ENCODE peak calls at places on chromosomes 12 and 14, in four cellular contexts. T is HepG2, J is GM12878, X is K562. S is an unnamed sample.

GRCh38 chr12:57094194-57095160 is 5.6 kb downstream of the NAB2 start:
- DNase-seq in T (no peak), X (no peak), J (no peak), S (no peak)

GRCh38 chr12:50545783-50546182 is 41.0 kb downstream of the DIP2B start:
- DNase-seq in X (no peak), J (no peak), T (no peak), S (no peak)

GRCh38 chr12:75120202-75120774 is 89.4 kb downstream of the KCNC2 start:
- DNase-seq in X (no peak), T (no peak), J (no peak), S (no peak)

GRCh38 chr14:90204516-90204915 is 51.8 kb upstream of the PSMC1 start:
- DNase-seq in T (no peak), J (no peak), X (no peak), S (no peak)

GRCh38 chr12:60194682-60195081 is 598.9 kb downstream of the SLC16A7 start:
- DNase-seq in J (no peak), T (no peak), X (no peak), S (no peak)

GRCh38 chr14:79972230-79972629 is 239.1 kb downstream of the DIO2 start:
- DNase-seq in T (no peak), X (no peak), J (no peak), S (no peak)

GRCh38 chr12:93094988-93095737 is 166.1 kb upstream of the EEA1 start:
- DNase-seq in X (no peak), J (peak; percentile 70), T (no peak), S (no peak)

GRCh38 chr14:70601162-70601561 is 707 bp upstream of the MED6 start:
- DNase-seq in X (no peak), T (no peak), J (no peak), S (no peak)

GRCh38 chr12:56565510-56566101 is 44.0 kb downstream of the RBMS2 start:
- DNase-seq in X (peak; percentile 67), J (no peak), T (peak; percentile 54), S (no peak)

GRCh38 chr14:54567224-54567633 is 301 bp downstream of the SAMD4A start:
- DNase-seq in T (no peak), J (no peak), X (no peak), S (peak; percentile 24)

GRCh38 chr12:108414021-108414420 is 74.9 kb upstream of the CMKLR1 start:
- DNase-seq in X (no peak), T (no peak), J (no peak), S (no peak)

GRCh38 chr12:14194572-14194971 is 170.9 kb upstream of the ATF7IP start:
- DNase-seq in T (no peak), X (no peak), J (no peak), S (no peak)

GRCh38 chr12:14191612-14192011 is 173.9 kb upstream of the ATF7IP start:
- DNase-seq in T (no peak), J (no peak), X (no peak), S (no peak)

GRCh38 chr12:14188761-14189160 is 176.7 kb upstream of the ATF7IP start:
- DNase-seq in T (no peak), J (no peak), X (no peak), S (no peak)

GRCh38 chr12:14190694-14191093 is 174.8 kb upstream of the ATF7IP start:
- DNase-seq in J (no peak), T (no peak), X (no peak), S (no peak)

DNA sequence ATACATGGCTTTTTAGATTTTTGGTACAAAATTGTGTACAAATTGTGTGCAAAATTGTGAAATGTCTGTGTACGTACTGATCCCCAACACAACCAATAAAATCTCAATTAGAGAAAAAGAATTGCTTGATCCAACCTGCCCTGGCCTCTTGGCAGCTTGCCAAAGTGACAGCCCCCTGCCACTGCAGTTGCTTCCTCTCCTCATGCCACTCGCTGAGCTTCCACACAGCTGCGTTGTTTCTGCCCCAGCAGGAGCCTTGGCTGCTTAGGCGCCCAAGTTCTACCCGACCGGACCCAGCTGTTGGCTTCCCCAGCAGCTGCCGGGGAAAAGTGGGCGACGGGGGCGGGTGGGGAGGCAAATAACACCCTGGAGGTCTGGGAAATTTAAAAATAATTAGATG is 171.9 kb upstream of the ATF7IP start:
- DNase-seq in X (no peak), J (no peak), T (no peak), S (no peak)
- TF ChIP-seq FOXM1 in X (no peak), J (no peak), T (no peak), S (no peak)

DNA sequence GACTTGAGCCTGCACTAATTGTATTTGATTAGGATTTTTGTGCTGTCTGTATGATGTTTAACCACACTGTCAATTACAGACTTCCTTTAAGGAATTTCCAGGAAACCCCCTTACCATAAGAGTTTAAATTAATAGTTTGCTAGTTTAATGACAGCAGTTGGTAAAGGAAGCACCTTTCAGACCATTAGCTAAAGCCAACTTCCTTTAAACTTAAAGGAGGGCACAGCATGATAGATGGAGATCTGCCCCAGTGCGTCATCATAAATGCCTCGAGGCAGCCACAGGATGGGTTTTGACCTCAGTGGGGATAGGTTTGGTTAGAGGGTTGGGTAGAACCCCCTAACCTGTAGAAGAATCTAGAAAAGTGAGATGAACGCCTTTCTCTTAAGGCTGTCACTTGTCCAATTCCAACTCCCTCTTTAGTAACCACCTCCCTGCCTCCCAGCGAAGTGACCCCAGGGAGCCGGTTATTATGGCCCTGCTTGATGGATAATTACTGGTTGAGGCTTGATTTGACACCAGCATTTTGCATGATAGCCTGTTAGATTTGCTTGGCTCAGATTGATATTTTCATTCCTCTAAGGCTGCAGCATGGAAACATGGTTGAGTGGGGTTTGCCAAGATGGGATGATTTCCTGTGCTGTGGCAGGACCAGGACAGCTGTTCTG is 62.6 kb downstream of the CHST11 start:
- DNase-seq in T (no peak), X (no peak), J (no peak), S (no peak)
- TF ChIP-seq FOXK2 in T (no peak), X (no peak), J (no peak), S (no peak)

GRCh38 chr12:132776816-132777568 is 15.4 kb upstream of the ANKLE2 start:
- DNase-seq in T (no peak), X (no peak), J (no peak), S (no peak)
- TF ChIP-seq FOXM1 in T (no peak), X (no peak), J (no peak), S (no peak)

DNA sequence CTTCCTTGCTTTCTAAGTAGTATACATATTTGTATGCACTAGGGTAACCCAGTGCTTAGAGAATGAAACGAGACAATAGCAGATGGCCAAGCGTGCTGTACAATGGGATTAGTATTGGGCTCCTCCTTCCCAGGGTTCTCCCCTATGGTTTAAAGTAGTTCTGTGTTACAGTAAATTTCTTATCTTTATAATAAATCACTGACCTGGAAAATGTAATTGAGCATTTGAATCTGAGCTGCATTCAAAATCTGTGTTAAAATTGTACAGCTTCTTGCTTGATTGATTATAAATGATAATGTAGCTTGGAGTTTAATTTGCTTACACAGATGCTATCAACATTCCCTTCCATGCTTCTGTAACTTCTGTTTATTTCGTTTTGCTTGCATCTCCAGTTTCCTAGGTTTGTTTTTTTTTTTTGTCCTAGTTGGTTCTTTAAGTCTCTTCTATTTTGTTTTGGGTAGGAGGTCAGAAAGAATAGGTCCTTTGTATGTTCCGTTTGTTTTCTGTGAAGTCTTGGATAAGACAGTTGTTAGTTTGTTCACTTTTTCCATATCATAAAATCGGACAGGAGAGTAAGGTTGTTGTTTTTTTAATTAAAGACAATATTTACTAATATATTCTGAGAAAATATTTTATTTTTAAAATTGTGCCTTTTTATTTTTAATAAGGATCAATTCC is 171.2 kb downstream of the ERC1 start:
- DNase-seq in J (no peak), T (no peak), X (no peak), S (no peak)
- TF ChIP-seq FOXK2 in J (no peak), T (no peak), X (no peak), S (no peak)

GRCh38 chr12:120941412-120941811 is 36.9 kb upstream of the HNF1A start:
- DNase-seq in J (no peak), T (no peak), X (no peak), S (no peak)

GRCh38 chr12:120939954-120940353 is 35.8 kb upstream of the SPPL3 start:
- DNase-seq in X (no peak), J (no peak), T (no peak), S (no peak)

GRCh38 chr12:120940799-120941198 is 36.6 kb upstream of the SPPL3 start:
- DNase-seq in J (no peak), T (no peak), X (no peak), S (no peak)

GRCh38 chr12:120938496-120938895 is 34.3 kb upstream of the SPPL3 start:
- DNase-seq in J (no peak), X (no peak), T (no peak), S (no peak)

GRCh38 chr12:120939523-120939922 is 35.4 kb upstream of the SPPL3 start:
- DNase-seq in J (no peak), X (no peak), T (no peak), S (no peak)
- TF ChIP-seq FOXM1 in J (no peak), X (no peak), T (no peak), S (no peak)

GRCh38 chr14:20866963-20867362 is 24.2 kb upstream of the RNASE3 start:
- DNase-seq in J (no peak), X (no peak), T (no peak), S (no peak)
- TF ChIP-seq FOXK2 in J (no peak), X (no peak), T (no peak), S (no peak)

GRCh38 chr12:51862947-51863346 is 14.4 kb upstream of the FIGNL2 start:
- DNase-seq in J (no peak), T (no peak), X (no peak), S (no peak)

GRCh38 chr12:51863921-51864700 is 15.6 kb upstream of the FIGNL2 start:
- DNase-seq in X (no peak), T (peak; percentile 35), J (no peak), S (no peak)

GRCh38 chr12:51863363-51863920 is 14.9 kb upstream of the FIGNL2 start:
- DNase-seq in X (no peak), T (no peak), J (no peak), S (no peak)

GRCh38 chr12:51864701-51865469 is 16.4 kb upstream of the FIGNL2 start:
- DNase-seq in J (no peak), T (no peak), X (no peak), S (no peak)

DNA sequence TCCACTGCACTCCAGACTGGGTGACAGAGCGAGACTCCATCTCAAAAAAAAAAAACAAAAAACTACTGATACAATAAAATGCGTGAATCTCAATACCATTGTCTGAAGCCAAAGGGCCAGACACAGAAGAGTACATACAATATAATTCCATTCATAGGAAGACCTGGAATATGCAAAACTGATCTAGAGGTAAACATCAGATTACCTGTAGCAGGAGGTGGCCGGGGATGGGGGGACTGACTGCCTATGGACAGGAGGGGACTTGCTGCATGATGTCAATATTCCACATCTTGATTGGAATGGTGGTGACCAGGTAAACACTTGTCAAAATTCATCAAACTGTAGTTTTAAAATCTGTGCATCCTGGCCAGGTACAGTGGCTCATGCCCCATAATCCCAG is 12.5 kb upstream of the FIGNL2 start:
- DNase-seq in X (no peak), T (no peak), J (no peak), S (no peak)
- TF ChIP-seq FOXM1 in X (no peak), T (no peak), J (no peak), S (no peak)

DNA sequence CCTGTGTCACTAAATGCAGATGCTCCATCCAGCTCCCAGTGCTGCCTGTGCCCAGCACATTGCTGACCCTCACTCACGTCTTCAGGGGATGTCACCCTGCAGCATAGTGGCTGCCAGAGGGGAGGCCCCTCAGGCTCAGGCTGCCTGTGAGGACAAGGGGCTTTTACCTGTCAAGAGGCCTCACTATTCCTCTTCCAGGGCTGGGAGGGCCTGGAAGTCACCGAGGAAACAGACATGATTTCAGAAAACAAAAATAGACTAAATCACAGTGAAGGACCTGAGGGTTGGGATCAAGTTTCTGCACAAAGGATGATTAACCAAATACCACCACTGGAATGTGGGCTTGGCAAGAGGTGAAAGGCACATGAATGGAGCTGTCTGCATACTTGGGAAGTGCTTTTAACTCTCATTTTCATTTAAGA is 1202.3 kb downstream of the BCL11B start:
- DNase-seq in T (peak; percentile 0), X (no peak), J (no peak), S (no peak)
- TF ChIP-seq FOXK2 in T (no peak), X (no peak), J (no peak), S (no peak)